ENCODE peak calls at places on chromosomes 1 and 21, in ten cellular contexts. One of them, this sample, is unnamed.

GRCh38 chr1:43796111-43796581 is 88.8 kb downstream of the ST3GAL3 start:
- DNase-seq in fibroblast of villous mesenchyme: peak
- DNase-seq in RWPE1: no peak
- DNase-seq in astrocyte of the cerebellum: peak
- DNase-seq in epithelial cell of esophagus: peak
- DNase-seq in neural crest cell: no peak
- DNase-seq in dorsolateral prefrontal cortex: no peak
- DNase-seq in hepatocyte: no peak
- DNase-seq in HFF-Myc: no peak
- DNase-seq in cardiac muscle cell: no peak
- DNase-seq in this sample: no peak

GRCh38 chr1:179817789-179818188 is 59.8 kb downstream of the TOR1AIP2 start:
- DNase-seq in fibroblast of villous mesenchyme: peak
- DNase-seq in RWPE1: no peak
- DNase-seq in astrocyte of the cerebellum: no peak
- DNase-seq in epithelial cell of esophagus: no peak
- DNase-seq in neural crest cell: no peak
- DNase-seq in dorsolateral prefrontal cortex: no peak
- DNase-seq in hepatocyte: no peak
- DNase-seq in HFF-Myc: no peak
- DNase-seq in cardiac muscle cell: no peak
- DNase-seq in this sample: no peak

GRCh38 chr1:158035976-158036583 is 42.6 kb downstream of the KIRREL1 start:
- DNase-seq in fibroblast of villous mesenchyme: peak
- DNase-seq in RWPE1: no peak
- DNase-seq in astrocyte of the cerebellum: peak
- DNase-seq in epithelial cell of esophagus: peak
- DNase-seq in neural crest cell: peak
- DNase-seq in dorsolateral prefrontal cortex: no peak
- DNase-seq in hepatocyte: peak
- DNase-seq in HFF-Myc: no peak
- DNase-seq in cardiac muscle cell: peak
- DNase-seq in this sample: no peak

GRCh38 chr1:194731025-194731424 is 1544.6 kb upstream of the B3GALT2 start:
- DNase-seq in fibroblast of villous mesenchyme: no peak
- DNase-seq in RWPE1: peak
- DNase-seq in astrocyte of the cerebellum: no peak
- DNase-seq in epithelial cell of esophagus: peak
- DNase-seq in neural crest cell: no peak
- DNase-seq in dorsolateral prefrontal cortex: no peak
- DNase-seq in hepatocyte: no peak
- DNase-seq in HFF-Myc: no peak
- DNase-seq in cardiac muscle cell: no peak
- DNase-seq in this sample: no peak

GRCh38 chr1:156525856-156526479 is 25.4 kb upstream of the MEF2D start:
- DNase-seq in fibroblast of villous mesenchyme: no peak
- DNase-seq in RWPE1: no peak
- DNase-seq in astrocyte of the cerebellum: no peak
- DNase-seq in epithelial cell of esophagus: no peak
- DNase-seq in neural crest cell: no peak
- DNase-seq in dorsolateral prefrontal cortex: no peak
- DNase-seq in hepatocyte: no peak
- DNase-seq in HFF-Myc: no peak
- DNase-seq in cardiac muscle cell: no peak
- DNase-seq in this sample: no peak

GRCh38 chr1:191839891-191840290 is 318.4 kb upstream of the RGS18 start:
- DNase-seq in fibroblast of villous mesenchyme: no peak
- DNase-seq in RWPE1: no peak
- DNase-seq in astrocyte of the cerebellum: no peak
- DNase-seq in epithelial cell of esophagus: peak
- DNase-seq in neural crest cell: no peak
- DNase-seq in dorsolateral prefrontal cortex: no peak
- DNase-seq in hepatocyte: no peak
- DNase-seq in HFF-Myc: no peak
- DNase-seq in cardiac muscle cell: no peak
- DNase-seq in this sample: no peak

GRCh38 chr1:6014130-6014999 is 22.1 kb upstream of the NPHP4 start:
- DNase-seq in fibroblast of villous mesenchyme: no peak
- DNase-seq in RWPE1: no peak
- DNase-seq in astrocyte of the cerebellum: no peak
- DNase-seq in epithelial cell of esophagus: no peak
- DNase-seq in neural crest cell: no peak
- DNase-seq in dorsolateral prefrontal cortex: peak
- DNase-seq in hepatocyte: no peak
- DNase-seq in HFF-Myc: no peak
- DNase-seq in cardiac muscle cell: no peak
- DNase-seq in this sample: no peak

GRCh38 chr21:17775431-17776126 is 43.6 kb downstream of the C21orf91 start:
- DNase-seq in fibroblast of villous mesenchyme: no peak
- DNase-seq in RWPE1: no peak
- DNase-seq in astrocyte of the cerebellum: no peak
- DNase-seq in epithelial cell of esophagus: no peak
- DNase-seq in neural crest cell: no peak
- DNase-seq in dorsolateral prefrontal cortex: no peak
- DNase-seq in hepatocyte: no peak
- DNase-seq in HFF-Myc: no peak
- DNase-seq in cardiac muscle cell: no peak
- DNase-seq in this sample: peak

GRCh38 chr1:56908619-56909340 is 54.2 kb downstream of the C8A start:
- DNase-seq in fibroblast of villous mesenchyme: no peak
- DNase-seq in RWPE1: no peak
- DNase-seq in astrocyte of the cerebellum: peak
- DNase-seq in epithelial cell of esophagus: no peak
- DNase-seq in neural crest cell: no peak
- DNase-seq in dorsolateral prefrontal cortex: no peak
- DNase-seq in hepatocyte: peak
- DNase-seq in HFF-Myc: no peak
- DNase-seq in cardiac muscle cell: no peak
- DNase-seq in this sample: no peak

GRCh38 chr1:6271554-6271953 is 10.7 kb upstream of the GPR153 start:
- DNase-seq in fibroblast of villous mesenchyme: peak
- DNase-seq in RWPE1: no peak
- DNase-seq in astrocyte of the cerebellum: no peak
- DNase-seq in epithelial cell of esophagus: no peak
- DNase-seq in neural crest cell: no peak
- DNase-seq in dorsolateral prefrontal cortex: no peak
- DNase-seq in hepatocyte: peak
- DNase-seq in HFF-Myc: no peak
- DNase-seq in cardiac muscle cell: no peak
- DNase-seq in this sample: no peak

DNA sequence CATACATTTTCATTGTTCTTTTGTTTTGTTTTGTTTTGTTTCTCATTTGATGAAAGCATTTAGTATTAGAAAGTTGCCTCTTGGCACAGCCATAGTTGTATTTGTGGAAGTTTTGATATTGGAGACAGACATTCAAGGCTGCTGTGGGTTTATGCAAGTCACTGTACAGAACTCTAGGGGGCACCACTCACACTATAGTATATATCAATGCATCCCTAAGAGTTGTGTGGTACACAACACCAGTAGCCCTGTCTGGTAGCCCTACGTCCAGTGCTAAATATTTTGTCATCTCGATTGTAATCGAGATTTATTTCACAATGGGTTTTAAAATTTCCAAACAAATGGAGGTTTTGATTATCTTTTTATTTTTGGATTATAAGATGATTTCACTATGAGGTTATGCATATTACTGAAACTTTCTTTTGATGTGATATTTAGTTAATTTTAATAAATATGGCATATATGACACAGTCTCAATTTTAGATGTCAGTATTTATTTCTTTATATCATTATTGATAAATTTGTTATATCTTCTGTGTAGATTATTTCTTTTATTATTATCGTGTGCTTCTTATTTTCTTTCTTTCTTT is 112.2 kb downstream of the NR5A2 start:
- DNase-seq in fibroblast of villous mesenchyme: peak
- DNase-seq in RWPE1: peak
- DNase-seq in astrocyte of the cerebellum: peak
- DNase-seq in epithelial cell of esophagus: peak
- DNase-seq in neural crest cell: no peak
- DNase-seq in dorsolateral prefrontal cortex: no peak
- DNase-seq in hepatocyte: peak
- DNase-seq in HFF-Myc: peak
- DNase-seq in cardiac muscle cell: peak
- DNase-seq in this sample: no peak
- TF ChIP-seq CTCF in fibroblast of villous mesenchyme: peak
- TF ChIP-seq CTCF in RWPE1: peak
- TF ChIP-seq CTCF in astrocyte of the cerebellum: peak
- TF ChIP-seq CTCF in epithelial cell of esophagus: peak
- TF ChIP-seq CTCF in neural crest cell: peak
- TF ChIP-seq CTCF in dorsolateral prefrontal cortex: peak
- TF ChIP-seq CTCF in hepatocyte: peak
- TF ChIP-seq CTCF in HFF-Myc: peak
- TF ChIP-seq CTCF in cardiac muscle cell: peak
- TF ChIP-seq CTCF in this sample: peak

GRCh38 chr1:153353226-153353947 is 4.3 kb upstream of the S100A9 start:
- DNase-seq in fibroblast of villous mesenchyme: no peak
- DNase-seq in RWPE1: peak
- DNase-seq in astrocyte of the cerebellum: no peak
- DNase-seq in epithelial cell of esophagus: peak
- DNase-seq in neural crest cell: peak
- DNase-seq in dorsolateral prefrontal cortex: no peak
- DNase-seq in hepatocyte: peak
- DNase-seq in HFF-Myc: no peak
- DNase-seq in cardiac muscle cell: peak
- DNase-seq in this sample: no peak
- TF ChIP-seq CTCF in fibroblast of villous mesenchyme: peak
- TF ChIP-seq CTCF in RWPE1: peak
- TF ChIP-seq CTCF in astrocyte of the cerebellum: peak
- TF ChIP-seq CTCF in epithelial cell of esophagus: peak
- TF ChIP-seq CTCF in neural crest cell: peak
- TF ChIP-seq CTCF in dorsolateral prefrontal cortex: peak
- TF ChIP-seq CTCF in hepatocyte: peak
- TF ChIP-seq CTCF in HFF-Myc: peak
- TF ChIP-seq CTCF in cardiac muscle cell: peak
- TF ChIP-seq CTCF in this sample: no peak

GRCh38 chr1:77825356-77825709 is 45.9 kb downstream of the MIGA1 start:
- DNase-seq in fibroblast of villous mesenchyme: peak
- DNase-seq in RWPE1: peak
- DNase-seq in astrocyte of the cerebellum: peak
- DNase-seq in epithelial cell of esophagus: peak
- DNase-seq in neural crest cell: no peak
- DNase-seq in dorsolateral prefrontal cortex: no peak
- DNase-seq in hepatocyte: peak
- DNase-seq in HFF-Myc: peak
- DNase-seq in cardiac muscle cell: peak
- DNase-seq in this sample: no peak
- TF ChIP-seq CTCF in fibroblast of villous mesenchyme: peak
- TF ChIP-seq CTCF in RWPE1: peak
- TF ChIP-seq CTCF in astrocyte of the cerebellum: peak
- TF ChIP-seq CTCF in epithelial cell of esophagus: peak
- TF ChIP-seq CTCF in neural crest cell: peak
- TF ChIP-seq CTCF in dorsolateral prefrontal cortex: no peak
- TF ChIP-seq CTCF in hepatocyte: peak
- TF ChIP-seq CTCF in HFF-Myc: peak
- TF ChIP-seq CTCF in cardiac muscle cell: peak
- TF ChIP-seq CTCF in this sample: no peak

DNA sequence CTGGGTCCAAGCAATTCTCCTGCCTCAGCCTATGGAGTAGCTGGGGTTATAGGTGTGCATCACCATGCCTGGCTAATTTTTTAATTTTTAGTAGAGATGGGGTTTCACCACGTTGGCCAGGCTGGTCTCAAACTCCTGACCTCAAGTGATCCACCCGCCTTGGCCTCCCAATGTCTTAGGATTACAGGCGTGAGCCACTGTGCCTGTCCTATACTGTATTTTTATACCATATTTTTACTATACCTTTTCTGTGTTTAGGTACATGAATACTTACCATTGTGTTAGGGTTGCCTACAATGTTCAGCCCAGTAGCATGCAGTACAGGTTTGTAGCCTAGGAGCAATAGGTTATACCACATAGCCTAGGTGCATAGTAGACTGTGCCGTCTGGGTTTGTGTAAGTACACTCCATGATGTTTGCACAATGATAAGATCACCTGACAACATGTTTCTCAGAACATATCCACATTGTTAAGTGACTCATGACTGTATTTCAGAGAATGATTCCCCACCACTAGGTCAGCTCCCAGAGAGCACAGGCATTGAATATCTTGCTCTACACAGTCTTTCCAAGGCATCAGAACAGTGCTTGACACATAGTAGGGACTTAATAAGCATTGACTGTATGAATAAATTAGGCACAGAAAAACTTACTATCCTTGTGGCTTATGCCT is 6.0 kb upstream of the CITED4 start:
- DNase-seq in fibroblast of villous mesenchyme: peak
- DNase-seq in RWPE1: peak
- DNase-seq in astrocyte of the cerebellum: no peak
- DNase-seq in epithelial cell of esophagus: peak
- DNase-seq in neural crest cell: no peak
- DNase-seq in dorsolateral prefrontal cortex: no peak
- DNase-seq in hepatocyte: peak
- DNase-seq in HFF-Myc: no peak
- DNase-seq in cardiac muscle cell: no peak
- DNase-seq in this sample: no peak
- TF ChIP-seq CTCF in fibroblast of villous mesenchyme: no peak
- TF ChIP-seq CTCF in RWPE1: no peak
- TF ChIP-seq CTCF in astrocyte of the cerebellum: no peak
- TF ChIP-seq CTCF in epithelial cell of esophagus: peak
- TF ChIP-seq CTCF in neural crest cell: no peak
- TF ChIP-seq CTCF in dorsolateral prefrontal cortex: no peak
- TF ChIP-seq CTCF in hepatocyte: no peak
- TF ChIP-seq CTCF in HFF-Myc: no peak
- TF ChIP-seq CTCF in cardiac muscle cell: no peak
- TF ChIP-seq CTCF in this sample: no peak

This sample was measured in natural killer cell.